ENCODE peak calls at places on chromosomes 6 and 20, in eight cellular contexts. B is psoas muscle, M is endothelial cell of umbilical vein, F is mucosa of descending colon, J is cardiac muscle cell, N is DND-41, V is stomach, I is breast epithelium. C is an unnamed sample.

GRCh38 chr6:164947174-164947573 is 362.2 kb downstream of the C6orf118 start:
- DNase-seq in B (no peak), N (no peak), F (no peak), M (no peak), J (no peak), I (no peak), V (no peak), C (no peak)

GRCh38 chr20:47786763-47787107 is 1.5 kb upstream of the SULF2 start:
- DNase-seq in N (no peak), J (no peak), B (no peak), M (no peak), V (no peak), I (no peak), F (no peak), C (no peak)

GRCh38 chr6:72825265-72825918 is 203.5 kb downstream of the KCNQ5 start:
- DNase-seq in B (no peak), I (no peak), J (peak; percentile 65), F (no peak), M (peak; percentile 27), V (no peak), N (no peak), C (no peak)

GRCh38 chr20:31579245-31579644 is 25.8 kb upstream of the ID1 start:
- DNase-seq in V (no peak), F (no peak), I (no peak), B (no peak), M (no peak), J (no peak), N (no peak), C (no peak)

GRCh38 chr6:53483423-53484353 is 61.2 kb downstream of the GCLC start:
- DNase-seq in V (no peak), F (peak; percentile 45), I (peak; percentile 72), B (peak; percentile 62), N (peak; percentile 41), M (peak; percentile 33), J (peak; percentile 55), C (peak; percentile 70)

GRCh38 chr20:63552481-63553249 is 1.3 kb upstream of the FNDC11 start:
- DNase-seq in J (no peak), B (no peak), V (no peak), N (peak; percentile 90), F (no peak), I (no peak), M (no peak), C (no peak)

GRCh38 chr6:170212051-170212756 is 78.7 kb downstream of the DLL1 start:
- DNase-seq in B (no peak), J (no peak), F (no peak), I (no peak), M (no peak), V (no peak), N (no peak), C (no peak)

GRCh38 chr6:33453361-33454008 is 891 bp upstream of the ZBTB9 start:
- DNase-seq in J (no peak), N (no peak), I (no peak), F (no peak), V (no peak), B (no peak), M (no peak), C (no peak)

GRCh38 chr20:2515203-2515602 is 6.5 kb upstream of the ZNF343 start:
- DNase-seq in V (no peak), B (no peak), J (no peak), I (no peak), N (no peak), M (no peak), F (no peak), C (no peak)

GRCh38 chr6:154479388-154480143 is 30.9 kb downstream of the CNKSR3 start:
- DNase-seq in F (no peak), N (no peak), J (peak; percentile 62), B (no peak), V (no peak), I (no peak), M (peak; percentile 60), C (no peak)

GRCh38 chr6:52543262-52543661 is 33.6 kb downstream of the TRAM2 start:
- DNase-seq in I (no peak), V (no peak), J (no peak), B (no peak), F (no peak), N (no peak), M (no peak), C (no peak)

GRCh38 chr6:137970368-137970767 is 103.3 kb downstream of the TNFAIP3 start:
- DNase-seq in V (no peak), N (no peak), J (no peak), F (no peak), M (no peak), I (no peak), B (no peak), C (no peak)

GRCh38 chr6:110090876-110091275 is 88.6 kb downstream of the WASF1 start:
- DNase-seq in B (no peak), J (no peak), V (no peak), N (no peak), I (no peak), M (no peak), F (no peak), C (no peak)

GRCh38 chr6:8539446-8539845 is 104.1 kb upstream of the SLC35B3 start:
- DNase-seq in M (no peak), B (no peak), V (no peak), N (no peak), J (peak; percentile 4), I (no peak), F (no peak), C (no peak)

GRCh38 chr6:47631248-47632196 is 66.9 kb upstream of the ADGRF4 start:
- DNase-seq in V (no peak), F (no peak), M (peak; percentile 76), N (peak; percentile 16), B (no peak), J (peak; percentile 70), I (no peak), C (no peak)

GRCh38 chr6:163398796-163399195 is 15.7 kb upstream of the QKI start:
- DNase-seq in F (no peak), N (no peak), J (no peak), I (no peak), B (peak; percentile 76), V (peak; percentile 36), M (no peak), C (peak; percentile 46)

GRCh38 chr20:18380908-18381529 is 85.8 kb downstream of the DZANK1 start:
- DNase-seq in M (no peak), I (no peak), B (no peak), V (no peak), J (no peak), F (no peak), N (no peak), C (no peak)

GRCh38 chr6:12941422-12941821 is 224.9 kb downstream of the PHACTR1 start:
- DNase-seq in I (no peak), B (no peak), F (no peak), V (no peak), M (no peak), N (no peak), J (peak; percentile 25), C (no peak)

GRCh38 chr6:108671175-108671574 is 110.5 kb downstream of the FOXO3 start:
- DNase-seq in I (no peak), F (no peak), B (no peak), N (no peak), J (no peak), V (no peak), M (no peak), C (no peak)

GRCh38 chr6:108673602-108674001 is 112.9 kb downstream of the FOXO3 start:
- DNase-seq in N (no peak), B (no peak), I (no peak), V (peak; percentile 50), J (no peak), M (peak; percentile 32), F (peak; percentile 71), C (no peak)

GRCh38 chr6:108675226-108676160 is 114.8 kb downstream of the FOXO3 start:
- DNase-seq in F (no peak), J (no peak), B (no peak), I (no peak), M (no peak), N (no peak), V (peak; percentile 41), C (no peak)

GRCh38 chr6:108671790-108672189 is 111.1 kb downstream of the FOXO3 start:
- DNase-seq in F (no peak), J (no peak), I (no peak), B (no peak), M (no peak), V (no peak), N (no peak), C (no peak)

GRCh38 chr6:108673153-108673552 is 112.4 kb downstream of the FOXO3 start:
- DNase-seq in N (no peak), B (no peak), I (no peak), J (no peak), V (no peak), M (no peak), F (no peak), C (no peak)
- H3K4me1 ChIP-seq in N (no peaks in the 10 kb centered on the region), B (peaks cover 98% of the 10 kb centered on the region), I (peaks cover 14% of the 10 kb centered on the region), J (peaks cover 41% of the 10 kb centered on the region), V (peaks cover 100% of the 10 kb centered on the region), M (peaks cover 11% of the 10 kb centered on the region), F (peaks cover 62% of the 10 kb centered on the region), C (peaks cover 100% of the 10 kb centered on the region)

GRCh38 chr6:11218477-11218826 is 14.0 kb downstream of the NEDD9 start:
- DNase-seq in F (no peak), I (no peak), V (no peak), J (no peak), B (no peak), N (no peak), M (no peak), C (no peak)
- H3K4me3 ChIP-seq in F (no peak overlapping the region), I (no peak overlapping the region), V (no peak overlapping the region), J (no peak overlapping the region), B (no peak overlapping the region), N (no peak overlapping the region), M (no peak overlapping the region), C (peak overlapping the region; percentile 70)

DNA sequence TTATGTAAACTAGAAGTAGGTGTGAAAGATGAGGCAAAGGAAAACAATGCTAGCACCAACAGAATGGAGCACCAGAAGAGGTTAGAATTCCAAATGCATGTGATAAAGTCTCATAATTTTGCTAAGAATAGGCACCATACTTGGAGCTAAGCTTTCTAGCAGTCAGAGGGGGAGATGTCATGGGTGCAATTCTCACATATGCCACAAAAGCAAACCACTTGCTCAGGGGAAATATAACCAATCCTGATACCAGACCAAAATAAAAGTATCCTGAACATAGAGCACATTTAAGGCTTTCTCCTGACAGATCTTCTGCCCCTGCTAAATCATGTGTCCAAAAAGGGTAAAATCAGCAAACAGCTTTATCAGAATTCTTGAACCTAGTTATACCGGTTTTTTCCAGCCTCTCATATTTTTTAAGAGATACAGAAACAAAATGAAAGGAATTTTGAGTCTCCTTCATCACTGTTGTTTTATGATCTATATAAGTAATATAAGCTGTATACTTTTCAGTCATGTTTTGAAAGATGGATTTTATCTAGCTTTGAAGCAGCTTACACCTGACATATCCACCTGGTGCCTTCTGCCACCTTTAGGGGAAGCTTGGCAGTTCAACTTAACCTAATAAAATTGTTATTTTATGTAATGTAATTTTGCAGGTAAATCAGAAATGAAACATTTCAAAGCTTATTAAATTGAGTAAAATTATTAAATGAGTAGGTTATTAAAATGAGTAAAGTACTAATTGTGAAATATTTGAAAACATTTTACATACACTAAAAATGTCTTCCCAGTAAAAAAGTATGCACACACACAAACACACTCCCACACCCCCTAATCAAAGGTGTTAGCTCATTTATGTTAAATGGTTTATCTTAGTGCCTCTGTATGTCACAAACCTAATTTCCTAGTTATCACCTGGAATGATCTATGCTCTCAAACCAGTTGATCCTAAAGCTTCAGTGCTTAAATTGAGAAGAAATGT is 2.8 kb downstream of the SPO11 start:
- DNase-seq in N (no peak), B (no peak), J (no peak), V (no peak), F (no peak), I (no peak), M (no peak), C (no peak)
- TF ChIP-seq CTCF in N (peak; percentile 30), B (no peak), J (no peak), V (no peak), F (no peak), I (no peak), M (no peak), C (no peak)

GRCh38 chr20:57399587-57400261 is 8.5 kb downstream of the RBM38 start:
- DNase-seq in I (no peak), N (no peak), V (peak; percentile 53), F (peak; percentile 72), J (no peak), M (no peak), B (peak; percentile 76), C (no peak)
- H3K4me1 ChIP-seq in I (peaks cover 31% of the 10 kb centered on the region), N (peaks cover 55% of the 10 kb centered on the region), V (peaks cover 97% of the 10 kb centered on the region), F (peaks cover 33% of the 10 kb centered on the region), J (peaks cover 67% of the 10 kb centered on the region), M (peaks cover 8% of the 10 kb centered on the region), B (peaks cover 89% of the 10 kb centered on the region), C (peaks cover 84% of the 10 kb centered on the region)

C was measured in left ventricle myocardium inferior.